ENCODE peak calls at places on chromosomes 6 and 20, in ten cellular contexts. U is astrocyte, S is epithelial cell of esophagus, B is dorsolateral prefrontal cortex, G is IMR-90, V is thyroid gland, H is kidney, D is fibroblast of lung, T is AG04449, W is mammary epithelial cell. Z is an unnamed sample.

GRCh38 chr6:73455865-73456629 is 4.0 kb upstream of the CGAS start:
- DNase-seq in U (no peak), S (peak; percentile 88), B (no peak), G (peak; percentile 41), V (no peak), H (no peak), D (peak; percentile 57), T (no peak), W (peak; percentile 10), Z (no peak)

GRCh38 chr6:157224957-157225574 is 98.3 kb downstream of the TMEM242 start:
- DNase-seq in U (no peak), S (no peak), B (peak; percentile 5), G (no peak), V (no peak), H (no peak), D (no peak), T (no peak), W (no peak), Z (no peak)

GRCh38 chr6:162726997-162727346 is 594 bp downstream of the PRKN start:
- DNase-seq in U (no peak), S (peak; percentile 1), B (no peak), G (no peak), V (no peak), H (no peak), D (no peak), T (no peak), W (no peak), Z (no peak)

GRCh38 chr6:125729983-125730382 is 19.4 kb upstream of the HEY2 start:
- DNase-seq in U (no peak), S (no peak), B (no peak), G (no peak), V (no peak), H (no peak), D (no peak), T (no peak), W (no peak), Z (no peak)

GRCh38 chr6:43921548-43922422 is 151.8 kb downstream of the VEGFA start:
- DNase-seq in U (no peak), S (no peak), B (no peak), G (no peak), V (peak; percentile 82), H (peak; percentile 43), D (no peak), T (no peak), W (no peak), Z (no peak)

GRCh38 chr20:40287683-40288082 is 401.4 kb downstream of the MAFB start:
- DNase-seq in U (no peak), S (no peak), B (no peak), G (no peak), V (no peak), H (no peak), D (no peak), T (no peak), W (no peak), Z (no peak)

GRCh38 chr20:61045876-61046585 is 206.0 kb upstream of the CDH4 start:
- DNase-seq in U (no peak), S (no peak), B (no peak), G (no peak), V (no peak), H (no peak), D (no peak), T (no peak), W (no peak), Z (no peak)

GRCh38 chr6:10268661-10269060 is 146.2 kb downstream of the TFAP2A start:
- DNase-seq in U (peak; percentile 10), S (no peak), B (no peak), G (no peak), V (no peak), H (no peak), D (no peak), T (no peak), W (no peak), Z (no peak)

GRCh38 chr6:89727501-89727900 is 89.0 kb upstream of the LYRM2 start:
- DNase-seq in U (no peak), S (no peak), B (no peak), G (no peak), V (no peak), H (no peak), D (no peak), T (no peak), W (no peak), Z (no peak)

GRCh38 chr6:13593720-13594119 is 19.3 kb downstream of the SIRT5 start:
- DNase-seq in U (peak; percentile 77), S (peak; percentile 56), B (no peak), G (peak; percentile 66), V (no peak), H (no peak), D (no peak), T (no peak), W (no peak), Z (no peak)

GRCh38 chr6:13589801-13590200 is 15.4 kb downstream of the SIRT5 start:
- DNase-seq in U (no peak), S (no peak), B (no peak), G (no peak), V (no peak), H (no peak), D (no peak), T (no peak), W (no peak), Z (no peak)

GRCh38 chr6:13593103-13593502 is 18.7 kb downstream of the SIRT5 start:
- DNase-seq in U (no peak), S (no peak), B (no peak), G (no peak), V (no peak), H (no peak), D (no peak), T (no peak), W (no peak), Z (no peak)

GRCh38 chr6:13590574-13591153 is 16.3 kb downstream of the SIRT5 start:
- DNase-seq in U (no peak), S (no peak), B (no peak), G (no peak), V (no peak), H (no peak), D (no peak), T (no peak), W (no peak), Z (no peak)

DNA sequence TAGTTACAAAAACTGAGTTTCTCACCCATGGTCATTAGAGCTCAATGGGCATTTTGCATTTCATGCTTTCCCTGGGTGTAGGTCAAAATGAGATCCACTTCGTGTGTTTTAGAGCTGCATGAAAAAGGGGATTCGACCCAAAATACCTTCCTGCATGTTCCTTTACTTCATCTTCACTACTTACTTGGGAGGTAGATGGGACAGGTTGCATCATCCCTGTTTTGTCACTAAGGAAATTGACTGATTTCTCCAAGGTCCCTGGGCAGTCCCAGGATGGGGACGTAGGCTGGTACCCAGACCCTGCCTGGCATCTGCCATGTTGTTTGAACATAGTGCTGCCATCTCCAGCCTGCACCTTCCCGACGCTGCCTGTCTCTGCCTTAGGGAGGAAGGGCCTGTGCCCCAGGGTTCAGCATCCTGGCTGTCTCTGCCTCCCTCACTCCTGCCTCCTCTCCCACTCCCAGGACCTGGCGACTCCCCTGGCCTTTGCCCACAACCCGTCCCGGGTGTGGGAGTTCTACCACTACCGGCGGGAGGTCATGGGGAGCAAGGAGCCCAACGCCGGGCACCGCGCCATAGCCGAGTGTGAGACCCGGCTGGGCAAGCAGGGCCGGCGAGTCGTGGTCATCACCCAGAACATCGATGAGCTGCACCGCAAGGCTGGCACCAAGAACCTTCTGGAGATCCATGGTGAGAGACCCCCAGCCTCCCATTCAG is 17.0 kb downstream of the SIRT5 start:
- DNase-seq in U (no peak), S (no peak), B (no peak), G (no peak), V (no peak), H (no peak), D (no peak), T (no peak), W (no peak), Z (no peak)
- H3K4me3 ChIP-seq in U (no peak overlapping the region), S (no peak overlapping the region), B (no peak overlapping the region), G (no peak overlapping the region), V (no peak overlapping the region), H (no peak overlapping the region), D (no peak overlapping the region), T (no peak overlapping the region), W (no peak overlapping the region), Z (no peak overlapping the region)

DNA sequence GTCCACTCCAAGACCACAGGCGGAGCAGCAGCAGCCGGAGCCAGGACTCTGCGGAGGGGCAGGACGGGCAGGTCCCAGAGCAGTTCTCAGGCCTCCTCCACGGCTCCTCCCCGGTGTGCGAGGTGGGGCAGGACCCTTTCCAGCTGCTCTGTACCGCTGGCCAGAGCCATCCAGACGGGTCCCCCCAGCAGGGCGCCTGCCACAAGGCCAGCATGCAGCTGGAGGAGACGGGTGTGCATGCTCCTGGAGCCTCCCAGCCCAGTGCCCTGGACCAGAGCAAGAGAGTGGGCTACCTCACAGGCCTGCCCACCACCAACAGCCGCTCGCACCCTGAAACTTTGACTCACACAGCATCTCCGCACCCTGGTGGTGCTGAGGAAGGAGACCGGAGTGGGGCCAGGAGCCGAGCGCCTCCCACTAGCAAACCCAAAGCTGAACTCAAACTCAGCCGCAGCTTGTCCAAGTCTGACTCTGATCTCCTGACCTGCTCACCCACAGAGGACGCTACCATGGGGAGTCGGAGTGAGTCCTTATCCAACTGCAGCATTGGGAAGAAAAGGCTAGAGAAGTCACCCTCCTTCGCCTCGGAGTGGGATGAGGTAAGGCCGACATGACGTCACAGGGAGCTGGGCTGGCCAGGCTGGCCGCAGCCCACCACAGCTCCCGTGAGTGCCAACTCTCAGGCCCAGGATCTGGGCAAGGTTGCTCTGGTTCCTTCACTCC is 123.5 kb downstream of the TCP11 start:
- DNase-seq in U (no peak), S (no peak), B (no peak), G (no peak), V (peak; percentile 63), H (peak; percentile 82), D (peak; percentile 62), T (no peak), W (no peak), Z (no peak)
- TF ChIP-seq CTCF in U (no peak), S (no peak), B (no peak), G (no peak), V (no peak), H (no peak), D (no peak), T (no peak), W (no peak), Z (no peak)

DNA sequence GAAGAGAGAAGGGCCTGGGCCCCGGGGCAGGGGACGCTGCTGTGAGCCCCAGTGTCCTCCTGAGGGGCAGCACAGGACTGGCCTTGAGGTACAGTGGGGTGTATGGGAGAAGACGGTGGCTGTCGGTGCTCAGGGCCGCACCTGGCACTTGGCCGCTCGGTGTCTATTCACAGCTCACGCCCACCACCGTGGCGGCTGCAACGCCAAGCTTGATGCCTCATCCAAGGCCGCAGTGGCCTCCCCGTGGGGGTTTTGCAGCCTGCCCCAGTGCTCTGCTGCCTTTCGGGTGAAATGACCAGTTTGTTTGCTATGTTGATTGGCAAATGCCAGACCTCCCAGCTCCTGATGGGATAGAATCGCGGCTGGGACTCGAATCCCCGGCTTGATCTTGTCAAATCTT is 79.5 kb upstream of the SLCO4A1 start:
- DNase-seq in U (no peak), S (no peak), B (no peak), G (no peak), V (no peak), H (no peak), D (no peak), T (no peak), W (no peak), Z (no peak)
- H3K4me3 ChIP-seq in U (no peak overlapping the region), S (no peak overlapping the region), B (no peak overlapping the region), G (no peak overlapping the region), V (no peak overlapping the region), H (no peak overlapping the region), D (no peak overlapping the region), T (no peak overlapping the region), W (no peak overlapping the region), Z (no peak overlapping the region)

DNA sequence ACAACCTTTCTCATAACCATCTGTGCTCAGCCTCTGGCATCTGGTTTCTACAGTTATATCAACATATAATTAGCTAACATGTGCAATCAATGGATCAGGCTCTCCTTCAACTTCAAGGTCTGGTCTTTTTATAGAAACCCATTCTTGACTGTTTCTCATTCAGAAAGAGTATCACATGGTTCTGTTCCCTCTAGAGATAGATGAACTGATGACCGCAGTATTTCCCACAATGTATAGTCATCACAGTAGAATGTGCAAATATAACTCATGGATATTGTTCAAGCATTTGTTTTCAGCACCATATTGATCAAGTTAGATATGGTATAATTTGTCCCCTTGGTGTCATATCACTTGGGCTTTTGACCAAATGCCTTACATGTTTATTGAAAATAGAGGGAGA is 656.2 kb downstream of the FRK start:
- DNase-seq in U (no peak), S (no peak), B (no peak), G (no peak), V (no peak), H (no peak), D (no peak), T (no peak), W (no peak), Z (no peak)
- TF ChIP-seq CTCF in U (no peak), S (no peak), B (no peak), G (no peak), V (no peak), H (no peak), D (no peak), T (no peak), W (no peak), Z (no peak)